ENCODE peak calls at places on chromosomes 2 and 18, in eight cellular contexts. E, M, G, U, Q, R, W and L are unnamed samples.

GRCh38 chr2:46337208-46337994 is 40.2 kb downstream of the EPAS1 start:
- DNase-seq in Q (no peak), E (peak), R (no peak), G (no peak), U (no peak), W (no peak), M (no peak), L (no peak)

GRCh38 chr2:168475636-168476035 is 19.6 kb downstream of the CERS6 start:
- DNase-seq in Q (no peak), W (no peak), G (no peak), U (no peak), E (no peak), M (no peak), R (no peak), L (no peak)

GRCh38 chr2:12763486-12763885 is 46.8 kb downstream of the TRIB2 start:
- DNase-seq in W (no peak), M (no peak), G (no peak), U (no peak), R (no peak), E (no peak), Q (no peak), L (no peak)

GRCh38 chr18:23927821-23928746 is 86.5 kb upstream of the TTC39C start:
- DNase-seq in E (no peak), G (no peak), Q (no peak), W (no peak), M (no peak), U (no peak), R (no peak), L (no peak)

GRCh38 chr18:3790702-3791101 is 340.7 kb downstream of the TGIF1 start:
- DNase-seq in E (no peak), U (peak), W (no peak), M (no peak), Q (no peak), G (no peak), R (no peak), L (no peak)

GRCh38 chr18:4068552-4069158 is 386.5 kb downstream of the DLGAP1 start:
- DNase-seq in W (no peak), E (peak), M (no peak), R (peak), G (peak), Q (no peak), U (peak), L (no peak)

GRCh38 chr2:201470821-201471731 is 19.5 kb downstream of the STRADB start:
- DNase-seq in R (no peak), E (no peak), Q (no peak), M (no peak), W (no peak), U (no peak), G (no peak), L (no peak)

GRCh38 chr2:20250436-20250835 is 25.5 kb upstream of the SDC1 start:
- DNase-seq in W (no peak), M (no peak), Q (no peak), G (no peak), R (no peak), E (no peak), U (no peak), L (no peak)

GRCh38 chr2:222844323-222844722 is 16.5 kb upstream of the ACSL3 start:
- DNase-seq in U (peak), M (no peak), Q (no peak), R (no peak), E (no peak), W (no peak), G (no peak), L (no peak)

GRCh38 chr18:48308027-48308635 is 101.1 kb downstream of the ZBTB7C start:
- DNase-seq in E (no peak), U (no peak), R (no peak), Q (no peak), G (no peak), W (no peak), M (no peak), L (no peak)

GRCh38 chr2:186455613-186456012 is 30.4 kb upstream of the ZC3H15 start:
- DNase-seq in W (no peak), U (no peak), Q (no peak), M (no peak), E (no peak), R (no peak), G (no peak), L (no peak)

GRCh38 chr2:63465633-63466032 is 122.6 kb downstream of the WDPCP start:
- DNase-seq in Q (no peak), R (no peak), W (no peak), E (no peak), G (no peak), M (no peak), U (no peak), L (no peak)

GRCh38 chr2:166695154-166695553 is 193.1 kb upstream of the XIRP2 start:
- DNase-seq in Q (no peak), W (no peak), E (no peak), M (no peak), R (no peak), U (no peak), G (no peak), L (no peak)

GRCh38 chr2:74937221-74937880 is 21.1 kb upstream of the POLE4 start:
- DNase-seq in W (no peak), E (no peak), M (no peak), G (no peak), Q (no peak), R (no peak), U (no peak), L (no peak)

GRCh38 chr2:161426788-161427412 is 10.8 kb downstream of the TBR1 start:
- DNase-seq in U (peak), W (peak), G (no peak), Q (no peak), M (peak), R (no peak), E (no peak), L (no peak)

GRCh38 chr18:5467666-5468065 is 76.1 kb downstream of the EPB41L3 start:
- DNase-seq in U (no peak), Q (no peak), W (no peak), E (no peak), R (no peak), M (no peak), G (no peak), L (no peak)

GRCh38 chr18:59881728-59882685 is 17.8 kb upstream of the PMAIP1 start:
- DNase-seq in G (peak), E (no peak), U (peak), R (no peak), Q (no peak), W (no peak), M (no peak), L (no peak)

GRCh38 chr2:182866461-182867369 is at the start of gene FRZB:
- DNase-seq in M (no peak), G (no peak), U (peak), R (peak), E (peak), Q (peak), W (peak), L (no peak)